ENCODE peak calls at places on chromosome 2, in six cellular contexts. Q is HFF-Myc; D is RWPE1; R is left cardiac atrium; K is GM23248; X is activated naive CD4-positive, alpha-beta T cell treated with anti-CD3 and anti-CD28 coated beads, Interleukin-2, amount 10 ng/mL, durations not matched to agents 7 days and 5 days. F is an unnamed sample.

GRCh38 chr2:4272261-4272858 is 569.0 kb downstream of the DCDC2C start:
- DNase-seq in K (no peak), R (no peak), D (no peak), X (no peak), Q (no peak), F (no peak)

GRCh38 chr2:124289615-124290014 is 264.5 kb downstream of the CNTNAP5 start:
- DNase-seq in X (no peak), R (no peak), K (no peak), Q (no peak), D (no peak), F (no peak)

GRCh38 chr2:175741164-175741563 is 260.9 kb downstream of the LNPK start:
- DNase-seq in X (no peak), R (no peak), D (no peak), Q (no peak), K (no peak), F (no peak)

GRCh38 chr2:105969552-105969951 is 224.5 kb downstream of the UXS1 start:
- DNase-seq in Q (no peak), X (peak), K (no peak), R (no peak), D (no peak), F (no peak)

GRCh38 chr2:10006248-10007147 is 36.9 kb upstream of the KLF11 start:
- DNase-seq in X (no peak), D (no peak), Q (no peak), R (peak), K (peak), F (no peak)

GRCh38 chr2:19256239-19256638 is 102.2 kb downstream of the OSR1 start:
- DNase-seq in X (no peak), D (peak), Q (peak), R (no peak), K (peak), F (peak)

GRCh38 chr2:234643407-234643806 is 146.5 kb upstream of the ARL4C start:
- DNase-seq in X (no peak), D (no peak), K (peak), Q (no peak), R (no peak), F (no peak)

GRCh38 chr2:173049732-173050314 is 25.8 kb upstream of the MAP3K20 start:
- DNase-seq in X (no peak), Q (no peak), K (no peak), D (no peak), R (no peak), F (no peak)

GRCh38 chr2:237322564-237322963 is 91.4 kb downstream of the COL6A3 start:
- DNase-seq in R (no peak), X (no peak), Q (no peak), K (peak), D (peak), F (no peak)

GRCh38 chr2:146561996-146562395 is 1282.8 kb upstream of the ACVR2A start:
- DNase-seq in K (no peak), R (no peak), Q (no peak), D (no peak), X (no peak), F (no peak)

GRCh38 chr2:241965931-241966412 is 96.4 kb downstream of the RTP5 start:
- DNase-seq in X (peak), R (peak), D (peak), K (peak), Q (peak), F (peak)

GRCh38 chr2:125745514-125745913 is 910.4 kb upstream of the GYPC start:
- DNase-seq in K (peak), D (no peak), Q (no peak), X (no peak), R (no peak), F (no peak)

GRCh38 chr2:121132054-121132453 is 152.9 kb downstream of the TFCP2L1 start:
- DNase-seq in X (no peak), D (no peak), K (no peak), R (no peak), Q (no peak), F (no peak)

GRCh38 chr2:65786001-65786400 is 353.6 kb upstream of the SPRED2 start:
- DNase-seq in K (no peak), Q (no peak), R (no peak), X (no peak), D (no peak), F (no peak)

GRCh38 chr2:223896751-223897320 is 48.3 kb downstream of the WDFY1 start:
- DNase-seq in D (no peak), X (no peak), Q (no peak), R (no peak), K (peak), F (no peak)

GRCh38 chr2:236022128-236022527 is 146.1 kb downstream of the GBX2 start:
- DNase-seq in X (no peak), D (no peak), Q (no peak), R (no peak), K (no peak), F (no peak)

GRCh38 chr2:173021939-173022371 is 53.7 kb upstream of the MAP3K20 start:
- DNase-seq in D (peak), X (no peak), K (peak), R (peak), Q (no peak), F (no peak)

GRCh38 chr2:21836766-21837543 is 713.2 kb downstream of the TDRD15 start:
- DNase-seq in D (no peak), R (no peak), X (no peak), Q (no peak), K (no peak), F (no peak)

GRCh38 chr2:5696351-5696740 is 4.2 kb downstream of the SOX11 start:
- DNase-seq in X (no peak), K (peak), R (no peak), D (no peak), Q (no peak), F (no peak)

GRCh38 chr2:61946661-61947060 is 41.2 kb downstream of the COMMD1 start:
- DNase-seq in X (no peak), D (no peak), Q (no peak), R (no peak), K (no peak), F (no peak)

GRCh38 chr2:85263591-85263990 is 64.2 kb downstream of the TGOLN2 start:
- DNase-seq in K (no peak), Q (no peak), X (no peak), R (no peak), D (no peak), F (no peak)

GRCh38 chr2:58539973-58540372 is 298.8 kb upstream of the FANCL start:
- DNase-seq in D (no peak), Q (no peak), K (no peak), X (no peak), R (no peak), F (no peak)

GRCh38 chr2:176565641-176566323 is 296.5 kb downstream of the MTX2 start:
- DNase-seq in X (no peak), K (no peak), R (peak), D (no peak), Q (no peak), F (no peak)